ENCODE peak calls at places on chromosomes 2 and 18, in eight cellular contexts. A is CD4-positive, CD25-positive, alpha-beta regulatory T cell; O is body of pancreas; X is transverse colon; S is cardiac muscle cell; Y is CD8-positive, alpha-beta T cell; R is IMR-90; I is thyroid gland. N is an unnamed sample.
A peak's percentile ranks its signal among the peaks of the same experiment; 100 is the strongest.

GRCh38 chr18:2846638-2847340 is at the start of gene EMILIN2:
- DNase-seq in A (no peak), O (peak; percentile 78), X (peak; percentile 60), S (peak; percentile 73), Y (peak; percentile 18), R (peak; percentile 14), I (peak; percentile 28), N (peak; percentile 67)

GRCh38 chr18:46502444-46502843 is 154.6 kb downstream of the LOXHD1 start:
- DNase-seq in A (no peak), O (no peak), X (no peak), S (peak; percentile 14), Y (no peak), R (peak; percentile 3), I (peak; percentile 6), N (no peak)

GRCh38 chr2:157662401-157662800 is 33.7 kb upstream of the ACVR1C start:
- DNase-seq in A (no peak), O (no peak), X (no peak), S (no peak), Y (no peak), R (no peak), I (no peak), N (no peak)

GRCh38 chr2:15892575-15892974 is 47.8 kb upstream of the MYCN start:
- DNase-seq in A (no peak), O (no peak), X (no peak), S (no peak), Y (no peak), R (no peak), I (no peak), N (no peak)

GRCh38 chr2:191740016-191740419 is 62.1 kb downstream of the NABP1 start:
- DNase-seq in A (peak; percentile 50), O (no peak), X (no peak), S (no peak), Y (peak; percentile 16), R (no peak), I (no peak), N (no peak)

GRCh38 chr18:75477913-75478312 is 50.4 kb upstream of the SMIM21 start:
- DNase-seq in A (no peak), O (no peak), X (no peak), S (peak; percentile 36), Y (no peak), R (peak; percentile 37), I (no peak), N (no peak)

GRCh38 chr2:27729198-27729597 is 42.3 kb upstream of the MRPL33 start:
- DNase-seq in A (no peak), O (no peak), X (no peak), S (no peak), Y (no peak), R (no peak), I (peak; percentile 37), N (no peak)

GRCh38 chr2:235958631-235959395 is 209.4 kb downstream of the GBX2 start:
- DNase-seq in A (no peak), O (no peak), X (no peak), S (no peak), Y (no peak), R (no peak), I (no peak), N (no peak)

GRCh38 chr2:113039158-113039557 is 13.5 kb downstream of the IL36B start:
- DNase-seq in A (no peak), O (peak; percentile 60), X (no peak), S (no peak), Y (no peak), R (no peak), I (no peak), N (no peak)

GRCh38 chr2:219430633-219431615 is 3.7 kb upstream of the SPEG start:
- DNase-seq in A (no peak), O (no peak), X (no peak), S (peak; percentile 53), Y (no peak), R (peak; percentile 55), I (no peak), N (no peak)

GRCh38 chr2:112142525-112143078 is 4.4 kb downstream of the FBLN7 start:
- DNase-seq in A (no peak), O (no peak), X (no peak), S (no peak), Y (no peak), R (no peak), I (no peak), N (no peak)

GRCh38 chr2:156892449-156893335 is 364.8 kb upstream of the GALNT5 start:
- DNase-seq in A (no peak), O (peak; percentile 2), X (no peak), S (peak; percentile 70), Y (no peak), R (peak; percentile 60), I (peak; percentile 17), N (no peak)

GRCh38 chr2:40325111-40325510 is 126.8 kb downstream of the SLC8A1 start:
- DNase-seq in A (no peak), O (no peak), X (no peak), S (no peak), Y (no peak), R (no peak), I (peak; percentile 73), N (no peak)

GRCh38 chr18:31064130-31064529 is 21.6 kb upstream of the DSC3 start:
- DNase-seq in A (no peak), O (no peak), X (no peak), S (no peak), Y (no peak), R (no peak), I (no peak), N (no peak)

GRCh38 chr18:56651771-56652092 is 573 bp downstream of the WDR7 start:
- DNase-seq in A (no peak), O (no peak), X (no peak), S (no peak), Y (no peak), R (no peak), I (no peak), N (no peak)

GRCh38 chr18:35680139-35680551 is 98.6 kb downstream of the GALNT1 start:
- DNase-seq in A (no peak), O (no peak), X (no peak), S (peak; percentile 3), Y (no peak), R (no peak), I (no peak), N (no peak)

GRCh38 chr2:156399950-156400703 is 36.1 kb upstream of the GPD2 start:
- DNase-seq in A (peak; percentile 46), O (peak; percentile 89), X (peak; percentile 81), S (peak; percentile 85), Y (peak; percentile 2), R (peak; percentile 64), I (peak; percentile 90), N (peak; percentile 79)

GRCh38 chr2:237315170-237315880 is 98.6 kb downstream of the COL6A3 start:
- DNase-seq in A (no peak), O (peak; percentile 75), X (peak; percentile 76), S (peak; percentile 98), Y (no peak), R (peak; percentile 98), I (peak; percentile 97), N (peak; percentile 71)

GRCh38 chr2:237309416-237309815 is 104.5 kb downstream of the COL6A3 start:
- DNase-seq in A (no peak), O (no peak), X (no peak), S (no peak), Y (no peak), R (no peak), I (no peak), N (no peak)

GRCh38 chr2:237310515-237311114 is 103.3 kb downstream of the COL6A3 start:
- DNase-seq in A (no peak), O (no peak), X (no peak), S (no peak), Y (no peak), R (peak; percentile 77), I (no peak), N (no peak)

GRCh38 chr2:237314198-237314597 is 99.8 kb downstream of the COL6A3 start:
- DNase-seq in A (no peak), O (no peak), X (no peak), S (no peak), Y (no peak), R (no peak), I (no peak), N (no peak)

GRCh38 chr2:237312021-237312755 is 101.8 kb downstream of the COL6A3 start:
- DNase-seq in A (no peak), O (no peak), X (no peak), S (no peak), Y (no peak), R (no peak), I (no peak), N (no peak)
- H3K4me1 ChIP-seq in A (no peaks in the 10 kb centered on the region), O (peaks cover 20% of the 10 kb centered on the region), X (peaks cover 10% of the 10 kb centered on the region), S (peaks cover 21% of the 10 kb centered on the region), Y (no peaks in the 10 kb centered on the region), R (peaks cover 26% of the 10 kb centered on the region), I (peaks cover 18% of the 10 kb centered on the region), N (no peaks in the 10 kb centered on the region)

DNA sequence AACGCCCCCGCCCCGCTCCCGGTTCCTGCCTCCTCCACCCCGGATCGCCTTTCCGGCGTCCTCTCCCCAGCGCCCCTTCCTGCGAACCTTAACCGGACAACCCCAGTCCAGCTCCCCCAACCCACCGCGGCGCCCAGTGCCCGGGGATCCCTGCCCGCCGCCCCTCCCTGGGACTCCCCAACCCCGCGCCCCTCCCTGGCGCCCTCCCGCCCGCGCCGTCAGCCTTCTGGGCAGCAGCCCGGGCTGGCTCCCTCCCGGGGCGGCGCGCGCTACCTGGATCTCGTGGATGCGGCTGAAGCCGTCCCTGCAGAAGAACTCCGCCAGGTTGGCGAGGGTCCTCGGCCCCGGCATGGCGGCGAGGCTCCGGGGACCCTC is 396 bp downstream of the CYP27C1 start:
- DNase-seq in A (no peak), O (no peak), X (no peak), S (no peak), Y (no peak), R (no peak), I (peak; percentile 5), N (no peak)
- H3K4me3 ChIP-seq in A (no peak overlapping the region), O (peak overlapping the region; percentile 34), X (peak overlapping the region; percentile 40), S (peak overlapping the region; percentile 84), Y (no peak overlapping the region), R (peak overlapping the region; percentile 26), I (peak overlapping the region; percentile 38), N (peak overlapping the region; percentile 32)

GRCh38 chr2:230864605-230865323 is at the start of gene ITM2C:
- DNase-seq in A (peak; percentile 69), O (peak; percentile 73), X (peak; percentile 89), S (peak; percentile 77), Y (peak; percentile 57), R (peak; percentile 62), I (peak; percentile 57), N (no peak)
- H3K4me1 ChIP-seq in A (peaks cover 46% of the 10 kb centered on the region), O (peaks cover 40% of the 10 kb centered on the region), X (peaks cover 16% of the 10 kb centered on the region), S (peaks cover 51% of the 10 kb centered on the region), Y (peaks cover 55% of the 10 kb centered on the region), R (peaks cover 12% of the 10 kb centered on the region), I (peaks cover 19% of the 10 kb centered on the region), N (peaks cover 6% of the 10 kb centered on the region)

DNA sequence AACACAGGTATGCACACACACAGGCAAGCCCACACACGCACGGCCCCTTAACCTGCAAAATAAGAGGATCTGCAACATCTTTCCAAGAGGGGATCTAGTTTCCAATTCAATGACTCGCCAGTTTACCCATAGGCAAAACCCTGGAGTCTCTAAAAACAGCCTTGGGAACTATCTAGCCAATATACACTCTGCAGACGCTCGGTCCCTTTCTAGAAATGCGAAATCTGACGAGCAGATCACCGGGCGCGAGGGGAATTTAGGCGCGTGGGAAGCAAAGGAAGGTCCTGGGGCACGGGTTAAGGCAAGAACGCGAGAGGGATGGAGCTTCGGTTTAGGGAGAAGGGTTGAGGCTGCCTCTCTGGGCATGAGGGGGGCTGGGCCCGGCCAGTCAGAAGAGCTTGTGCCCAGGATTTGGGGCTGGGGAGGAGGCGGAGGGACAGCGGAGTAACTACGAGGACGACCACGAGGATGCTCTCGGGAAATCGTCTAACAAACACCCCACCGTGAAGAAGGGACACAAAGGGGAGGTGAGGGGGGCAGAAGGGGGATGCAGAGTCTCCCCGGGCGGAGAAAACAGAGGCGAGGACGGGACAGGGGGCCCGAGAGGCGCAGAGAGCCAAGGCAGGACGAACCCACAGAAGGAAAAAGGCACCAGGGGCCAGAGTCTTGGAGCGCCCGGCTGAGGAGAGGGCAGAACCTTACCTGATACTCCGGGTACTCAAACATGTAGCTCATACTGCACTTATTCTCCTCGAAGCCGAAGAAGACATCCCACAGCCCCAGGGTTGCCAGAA is 542 bp downstream of the PGAP1 start:
- DNase-seq in A (no peak), O (peak; percentile 29), X (peak; percentile 26), S (peak; percentile 37), Y (no peak), R (peak; percentile 26), I (peak; percentile 23), N (peak; percentile 30)
- H3K4me3 ChIP-seq in A (peak overlapping the region; percentile 96), O (peak overlapping the region; percentile 60), X (peak overlapping the region; percentile 79), S (peak overlapping the region; percentile 93), Y (peak overlapping the region; percentile 88), R (peak overlapping the region; percentile 80), I (peak overlapping the region; percentile 65), N (peak overlapping the region; percentile 71)